ENCODE peak calls at places on chromosomes 1 and 21, in ten cellular contexts. One of them, this sample, is unnamed.

GRCh38 chr1:218658294-218658693 is 313.2 kb downstream of the TGFB2 start:
- DNase-seq in OCI-LY7: no peak
- DNase-seq in cardiac muscle cell: no peak
- DNase-seq in tibial nerve: no peak
- DNase-seq in skeletal muscle cell: no peak
- DNase-seq in AG04450: no peak
- DNase-seq in PC-9: no peak
- DNase-seq in Caco-2: no peak
- DNase-seq in coronary artery: no peak
- DNase-seq in naive thymus-derived CD4-positive, alpha-beta T cell: no peak
- DNase-seq in this sample: no peak

GRCh38 chr1:95948023-95948422 is 714.0 kb downstream of the RWDD3 start:
- DNase-seq in OCI-LY7: no peak
- DNase-seq in PC-9: no peak
- DNase-seq in AG04450: no peak
- DNase-seq in tibial nerve: no peak
- DNase-seq in skeletal muscle cell: no peak
- DNase-seq in naive thymus-derived CD4-positive, alpha-beta T cell: no peak
- DNase-seq in coronary artery: no peak
- DNase-seq in cardiac muscle cell: no peak
- DNase-seq in Caco-2: no peak
- DNase-seq in this sample: no peak

GRCh38 chr21:21788591-21788990 is 790.4 kb downstream of the NCAM2 start:
- DNase-seq in PC-9: no peak
- DNase-seq in OCI-LY7: no peak
- DNase-seq in AG04450: no peak
- DNase-seq in tibial nerve: no peak
- DNase-seq in Caco-2: no peak
- DNase-seq in skeletal muscle cell: no peak
- DNase-seq in coronary artery: no peak
- DNase-seq in naive thymus-derived CD4-positive, alpha-beta T cell: no peak
- DNase-seq in cardiac muscle cell: peak; percentile 32
- DNase-seq in this sample: no peak

GRCh38 chr1:73980324-73981040 is 217.5 kb downstream of the LRRIQ3 start:
- DNase-seq in skeletal muscle cell: no peak
- DNase-seq in PC-9: no peak
- DNase-seq in naive thymus-derived CD4-positive, alpha-beta T cell: no peak
- DNase-seq in cardiac muscle cell: peak; percentile 1
- DNase-seq in OCI-LY7: no peak
- DNase-seq in Caco-2: peak; percentile 24
- DNase-seq in coronary artery: no peak
- DNase-seq in AG04450: no peak
- DNase-seq in tibial nerve: no peak
- DNase-seq in this sample: no peak

GRCh38 chr1:21217812-21218596 is 41.3 kb upstream of the EIF4G3 start:
- DNase-seq in OCI-LY7: peak; percentile 23
- DNase-seq in Caco-2: peak; percentile 36
- DNase-seq in skeletal muscle cell: no peak
- DNase-seq in AG04450: no peak
- DNase-seq in cardiac muscle cell: peak; percentile 27
- DNase-seq in tibial nerve: peak; percentile 46
- DNase-seq in naive thymus-derived CD4-positive, alpha-beta T cell: no peak
- DNase-seq in PC-9: no peak
- DNase-seq in coronary artery: no peak
- DNase-seq in this sample: no peak

GRCh38 chr1:115306146-115306545 is 31.9 kb downstream of the NGF start:
- DNase-seq in Caco-2: no peak
- DNase-seq in tibial nerve: no peak
- DNase-seq in naive thymus-derived CD4-positive, alpha-beta T cell: no peak
- DNase-seq in PC-9: no peak
- DNase-seq in OCI-LY7: no peak
- DNase-seq in cardiac muscle cell: no peak
- DNase-seq in AG04450: no peak
- DNase-seq in skeletal muscle cell: no peak
- DNase-seq in coronary artery: no peak
- DNase-seq in this sample: no peak

GRCh38 chr1:194930132-194930531 is 1678.1 kb downstream of the KCNT2 start:
- DNase-seq in PC-9: no peak
- DNase-seq in naive thymus-derived CD4-positive, alpha-beta T cell: no peak
- DNase-seq in AG04450: no peak
- DNase-seq in tibial nerve: no peak
- DNase-seq in skeletal muscle cell: no peak
- DNase-seq in coronary artery: no peak
- DNase-seq in cardiac muscle cell: no peak
- DNase-seq in OCI-LY7: no peak
- DNase-seq in Caco-2: no peak
- DNase-seq in this sample: no peak

GRCh38 chr1:97680894-97681293 is 239.9 kb downstream of the DPYD start:
- DNase-seq in naive thymus-derived CD4-positive, alpha-beta T cell: no peak
- DNase-seq in PC-9: no peak
- DNase-seq in Caco-2: no peak
- DNase-seq in coronary artery: no peak
- DNase-seq in OCI-LY7: no peak
- DNase-seq in cardiac muscle cell: peak; percentile 19
- DNase-seq in tibial nerve: no peak
- DNase-seq in skeletal muscle cell: peak; percentile 4
- DNase-seq in AG04450: no peak
- DNase-seq in this sample: no peak

GRCh38 chr1:28456078-28456477 is 49.8 kb upstream of the RCC1 start:
- DNase-seq in cardiac muscle cell: peak; percentile 84
- DNase-seq in OCI-LY7: peak; percentile 40
- DNase-seq in tibial nerve: no peak
- DNase-seq in naive thymus-derived CD4-positive, alpha-beta T cell: no peak
- DNase-seq in PC-9: no peak
- DNase-seq in Caco-2: no peak
- DNase-seq in AG04450: peak; percentile 24
- DNase-seq in coronary artery: no peak
- DNase-seq in skeletal muscle cell: peak; percentile 34
- DNase-seq in this sample: peak; percentile 64

GRCh38 chr1:243230914-243231313 is 24.2 kb downstream of the CEP170 start:
- DNase-seq in tibial nerve: no peak
- DNase-seq in OCI-LY7: peak; percentile 46
- DNase-seq in coronary artery: no peak
- DNase-seq in AG04450: no peak
- DNase-seq in PC-9: peak; percentile 43
- DNase-seq in Caco-2: no peak
- DNase-seq in skeletal muscle cell: no peak
- DNase-seq in naive thymus-derived CD4-positive, alpha-beta T cell: no peak
- DNase-seq in cardiac muscle cell: peak; percentile 28
- DNase-seq in this sample: no peak

GRCh38 chr1:81799939-81800740 is 594 bp upstream of the ADGRL2 start:
- DNase-seq in Caco-2: peak; percentile 14
- DNase-seq in tibial nerve: peak; percentile 46
- DNase-seq in OCI-LY7: no peak
- DNase-seq in PC-9: peak; percentile 55
- DNase-seq in skeletal muscle cell: peak; percentile 49
- DNase-seq in cardiac muscle cell: peak; percentile 86
- DNase-seq in coronary artery: peak; percentile 73
- DNase-seq in naive thymus-derived CD4-positive, alpha-beta T cell: no peak
- DNase-seq in AG04450: peak; percentile 24
- DNase-seq in this sample: no peak

GRCh38 chr1:7469255-7469938 is 301.7 kb upstream of the VAMP3 start:
- DNase-seq in cardiac muscle cell: peak; percentile 32
- DNase-seq in tibial nerve: no peak
- DNase-seq in coronary artery: no peak
- DNase-seq in PC-9: no peak
- DNase-seq in naive thymus-derived CD4-positive, alpha-beta T cell: no peak
- DNase-seq in OCI-LY7: no peak
- DNase-seq in Caco-2: no peak
- DNase-seq in skeletal muscle cell: peak; percentile 67
- DNase-seq in AG04450: no peak
- DNase-seq in this sample: no peak

GRCh38 chr21:27145134-27145798 is 178.4 kb upstream of the ADAMTS5 start:
- DNase-seq in AG04450: no peak
- DNase-seq in skeletal muscle cell: no peak
- DNase-seq in Caco-2: no peak
- DNase-seq in tibial nerve: no peak
- DNase-seq in PC-9: no peak
- DNase-seq in cardiac muscle cell: no peak
- DNase-seq in coronary artery: no peak
- DNase-seq in OCI-LY7: no peak
- DNase-seq in naive thymus-derived CD4-positive, alpha-beta T cell: no peak
- DNase-seq in this sample: no peak

GRCh38 chr1:46131727-46132528 is 501 bp downstream of the PIK3R3 start:
- DNase-seq in Caco-2: no peak
- DNase-seq in PC-9: no peak
- DNase-seq in naive thymus-derived CD4-positive, alpha-beta T cell: peak; percentile 27
- DNase-seq in OCI-LY7: peak; percentile 54
- DNase-seq in coronary artery: peak; percentile 75
- DNase-seq in skeletal muscle cell: no peak
- DNase-seq in tibial nerve: peak; percentile 20
- DNase-seq in cardiac muscle cell: peak; percentile 25
- DNase-seq in AG04450: no peak
- DNase-seq in this sample: peak; percentile 27

GRCh38 chr1:46134660-46135331 is 2.4 kb upstream of the PIK3R3 start:
- DNase-seq in naive thymus-derived CD4-positive, alpha-beta T cell: no peak
- DNase-seq in AG04450: peak; percentile 60
- DNase-seq in PC-9: peak; percentile 100
- DNase-seq in cardiac muscle cell: peak; percentile 76
- DNase-seq in tibial nerve: no peak
- DNase-seq in Caco-2: no peak
- DNase-seq in OCI-LY7: no peak
- DNase-seq in skeletal muscle cell: peak; percentile 92
- DNase-seq in coronary artery: no peak
- DNase-seq in this sample: no peak

GRCh38 chr1:46132529-46133180 is at the start of gene PIK3R3:
- DNase-seq in OCI-LY7: peak; percentile 98
- DNase-seq in skeletal muscle cell: peak; percentile 98
- DNase-seq in cardiac muscle cell: peak; percentile 100
- DNase-seq in tibial nerve: peak; percentile 96
- DNase-seq in AG04450: peak; percentile 99
- DNase-seq in naive thymus-derived CD4-positive, alpha-beta T cell: peak; percentile 65
- DNase-seq in PC-9: peak; percentile 95
- DNase-seq in Caco-2: peak; percentile 96
- DNase-seq in coronary artery: peak; percentile 99
- DNase-seq in this sample: peak; percentile 99

GRCh38 chr1:46133181-46133658 is 791 bp upstream of the PIK3R3 start:
- DNase-seq in tibial nerve: no peak
- DNase-seq in AG04450: no peak
- DNase-seq in PC-9: no peak
- DNase-seq in cardiac muscle cell: no peak
- DNase-seq in coronary artery: no peak
- DNase-seq in naive thymus-derived CD4-positive, alpha-beta T cell: no peak
- DNase-seq in Caco-2: no peak
- DNase-seq in OCI-LY7: peak; percentile 77
- DNase-seq in skeletal muscle cell: no peak
- DNase-seq in this sample: no peak

DNA sequence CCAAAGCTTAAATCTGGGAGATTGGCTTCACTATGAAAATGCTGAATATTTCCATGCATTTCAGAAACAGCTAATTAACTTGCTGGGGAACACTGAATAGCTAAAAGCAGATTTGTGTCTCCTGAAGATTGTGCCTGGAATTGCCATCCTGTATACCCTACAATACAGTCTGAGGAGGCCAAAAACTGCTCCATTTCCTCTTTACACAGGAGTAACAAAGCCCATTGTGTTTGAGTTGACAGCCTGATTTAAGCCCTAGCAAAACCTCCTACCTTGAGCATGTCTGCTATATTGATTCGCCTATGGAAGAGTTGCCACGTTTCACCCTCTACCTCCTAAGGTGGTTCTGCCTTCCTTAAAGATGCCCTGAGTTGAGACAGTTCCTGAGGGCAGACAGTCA is 1.5 kb upstream of the PIK3R3 start:
- DNase-seq in Caco-2: no peak
- DNase-seq in OCI-LY7: peak; percentile 24
- DNase-seq in naive thymus-derived CD4-positive, alpha-beta T cell: no peak
- DNase-seq in cardiac muscle cell: no peak
- DNase-seq in AG04450: no peak
- DNase-seq in skeletal muscle cell: no peak
- DNase-seq in coronary artery: no peak
- DNase-seq in PC-9: no peak
- DNase-seq in tibial nerve: no peak
- DNase-seq in this sample: no peak
- H3K4me3 ChIP-seq in Caco-2: no peak overlapping the region
- H3K4me3 ChIP-seq in OCI-LY7: peak overlapping the region; percentile 95
- H3K4me3 ChIP-seq in naive thymus-derived CD4-positive, alpha-beta T cell: no peak overlapping the region
- H3K4me3 ChIP-seq in cardiac muscle cell: peak overlapping the region; percentile 94
- H3K4me3 ChIP-seq in AG04450: no peak overlapping the region
- H3K4me3 ChIP-seq in skeletal muscle cell: peak overlapping the region; percentile 65
- H3K4me3 ChIP-seq in coronary artery: no peak overlapping the region
- H3K4me3 ChIP-seq in PC-9: peak overlapping the region; percentile 95
- H3K4me3 ChIP-seq in tibial nerve: no peak overlapping the region
- H3K4me3 ChIP-seq in this sample: peak overlapping the region; percentile 83

GRCh38 chr1:185311589-185312225 is 5.3 kb downstream of the IVNS1ABP start:
- DNase-seq in tibial nerve: no peak
- DNase-seq in PC-9: no peak
- DNase-seq in coronary artery: no peak
- DNase-seq in Caco-2: no peak
- DNase-seq in naive thymus-derived CD4-positive, alpha-beta T cell: no peak
- DNase-seq in OCI-LY7: no peak
- DNase-seq in skeletal muscle cell: no peak
- DNase-seq in cardiac muscle cell: no peak
- DNase-seq in AG04450: peak; percentile 38
- DNase-seq in this sample: no peak
- H3K4me3 ChIP-seq in tibial nerve: no peak overlapping the region
- H3K4me3 ChIP-seq in PC-9: no peak overlapping the region
- H3K4me3 ChIP-seq in coronary artery: no peak overlapping the region
- H3K4me3 ChIP-seq in Caco-2: no peak overlapping the region
- H3K4me3 ChIP-seq in naive thymus-derived CD4-positive, alpha-beta T cell: no peak overlapping the region
- H3K4me3 ChIP-seq in OCI-LY7: no peak overlapping the region
- H3K4me3 ChIP-seq in skeletal muscle cell: no peak overlapping the region
- H3K4me3 ChIP-seq in cardiac muscle cell: no peak overlapping the region
- H3K4me3 ChIP-seq in AG04450: no peak overlapping the region
- H3K4me3 ChIP-seq in this sample: no peak overlapping the region

DNA sequence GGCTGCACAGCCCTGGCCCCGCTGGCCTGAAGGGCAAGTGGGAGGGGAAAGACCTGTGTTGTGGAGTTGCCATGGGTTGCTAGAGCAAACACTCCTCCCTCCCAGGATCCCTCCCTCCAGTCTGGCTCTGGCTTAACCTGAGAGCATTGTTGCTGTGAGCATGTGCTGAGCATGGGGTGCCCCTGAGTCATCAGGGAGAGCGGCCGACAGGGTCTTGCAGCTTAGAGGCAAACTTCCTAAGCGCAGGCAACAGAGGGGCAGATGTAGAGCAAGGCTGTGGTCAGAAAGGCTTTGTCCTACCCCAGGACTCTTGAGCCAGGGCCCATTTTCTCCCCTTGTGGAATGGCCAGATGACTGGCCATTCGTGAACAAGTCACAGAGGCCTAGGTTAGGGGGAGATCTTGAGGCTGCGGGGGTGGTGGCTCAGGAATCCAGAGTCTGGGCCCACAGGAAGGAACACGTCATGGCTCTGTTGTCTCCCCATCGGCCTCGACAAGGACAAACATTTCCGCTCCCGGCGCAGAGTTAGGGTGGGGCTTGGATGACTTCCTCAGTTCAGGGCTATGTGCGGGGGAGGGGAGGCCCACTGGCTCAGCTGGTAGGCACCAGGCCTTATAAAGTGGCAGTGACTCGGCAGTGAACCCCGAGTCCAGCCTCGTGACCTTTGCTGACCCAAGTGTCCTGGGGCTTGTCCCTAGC is 362 bp upstream of the DYNLT4 start:
- DNase-seq in tibial nerve: peak; percentile 97
- DNase-seq in PC-9: peak; percentile 99
- DNase-seq in coronary artery: peak; percentile 99
- DNase-seq in OCI-LY7: peak; percentile 68
- DNase-seq in skeletal muscle cell: peak; percentile 98
- DNase-seq in AG04450: peak; percentile 98
- DNase-seq in Caco-2: peak; percentile 94
- DNase-seq in naive thymus-derived CD4-positive, alpha-beta T cell: peak; percentile 95
- DNase-seq in cardiac muscle cell: peak; percentile 100
- DNase-seq in this sample: peak; percentile 82
- H3K4me3 ChIP-seq in tibial nerve: peak overlapping the region; percentile 35
- H3K4me3 ChIP-seq in PC-9: peak overlapping the region; percentile 30
- H3K4me3 ChIP-seq in coronary artery: peak overlapping the region; percentile 64
- H3K4me3 ChIP-seq in OCI-LY7: no peak overlapping the region
- H3K4me3 ChIP-seq in skeletal muscle cell: peak overlapping the region; percentile 49
- H3K4me3 ChIP-seq in AG04450: peak overlapping the region; percentile 63
- H3K4me3 ChIP-seq in Caco-2: no peak overlapping the region
- H3K4me3 ChIP-seq in naive thymus-derived CD4-positive, alpha-beta T cell: peak overlapping the region; percentile 48
- H3K4me3 ChIP-seq in cardiac muscle cell: no peak overlapping the region
- H3K4me3 ChIP-seq in this sample: peak overlapping the region; percentile 18

GRCh38 chr1:156502396-156502748 is 1.8 kb upstream of the MEF2D start:
- DNase-seq in Caco-2: no peak
- DNase-seq in PC-9: peak; percentile 1
- DNase-seq in OCI-LY7: peak; percentile 42
- DNase-seq in skeletal muscle cell: no peak
- DNase-seq in tibial nerve: no peak
- DNase-seq in AG04450: no peak
- DNase-seq in coronary artery: no peak
- DNase-seq in cardiac muscle cell: no peak
- DNase-seq in naive thymus-derived CD4-positive, alpha-beta T cell: no peak
- DNase-seq in this sample: no peak
- H3K4me3 ChIP-seq in Caco-2: peak overlapping the region; percentile 19
- H3K4me3 ChIP-seq in PC-9: peak overlapping the region; percentile 27
- H3K4me3 ChIP-seq in OCI-LY7: peak overlapping the region; percentile 98
- H3K4me3 ChIP-seq in skeletal muscle cell: no peak overlapping the region
- H3K4me3 ChIP-seq in tibial nerve: no peak overlapping the region
- H3K4me3 ChIP-seq in AG04450: no peak overlapping the region
- H3K4me3 ChIP-seq in coronary artery: peak overlapping the region; percentile 99
- H3K4me3 ChIP-seq in cardiac muscle cell: no peak overlapping the region
- H3K4me3 ChIP-seq in naive thymus-derived CD4-positive, alpha-beta T cell: peak overlapping the region; percentile 81
- H3K4me3 ChIP-seq in this sample: no peak overlapping the region